ENCODE peak calls at places on chromosomes 4 and X, in five cellular contexts. A is fibroblast of lung, J is mucosa of descending colon, H is astrocyte of the cerebellum, N is BJ. U is an unnamed sample.

GRCh38 chrX:86946569-86946968 is 571.0 kb upstream of the KLHL4 start:
- DNase-seq in A (no peak), J (peak), H (no peak), N (no peak), U (peak)

GRCh38 chr4:15343000-15343399 is 84.8 kb upstream of the C1QTNF7 start:
- DNase-seq in A (no peak), J (no peak), H (no peak), N (no peak), U (no peak)

GRCh38 chr4:5381981-5382441 is 326.3 kb downstream of the EVC2 start:
- DNase-seq in A (peak), J (no peak), H (no peak), N (peak), U (peak)

GRCh38 chr4:154614306-154614705 is 1.9 kb upstream of the FGG start:
- DNase-seq in A (no peak), J (no peak), H (no peak), N (no peak), U (no peak)

GRCh38 chr4:621296-622070 is 3.9 kb upstream of the PDE6B start:
- DNase-seq in A (no peak), J (no peak), H (no peak), N (no peak), U (no peak)

GRCh38 chr4:125011646-125012045 is 299.1 kb upstream of the ANKRD50 start:
- DNase-seq in A (peak), J (no peak), H (no peak), N (no peak), U (peak)

GRCh38 chrX:117743469-117744251 is 372.9 kb downstream of the KLHL13 start:
- DNase-seq in A (no peak), J (peak), H (no peak), N (no peak), U (peak)

GRCh38 chr4:24582235-24582863 is 2.0 kb downstream of the DHX15 start:
- DNase-seq in A (no peak), J (no peak), H (no peak), N (no peak), U (no peak)

GRCh38 chrX:100649550-100650356 is 5.8 kb downstream of the SRPX2 start:
- DNase-seq in A (peak), J (peak), H (peak), N (peak), U (peak)

GRCh38 chrX:40646489-40647306 is 663 bp downstream of the CXorf38 start:
- DNase-seq in A (peak), J (peak), H (no peak), N (no peak), U (peak)

GRCh38 chrX:115311666-115312065 is 22.2 kb downstream of the LUZP4 start:
- DNase-seq in A (peak), J (no peak), H (no peak), N (no peak), U (peak)

GRCh38 chrX:11480626-11481025 is 185.1 kb downstream of the ARHGAP6 start:
- DNase-seq in A (no peak), J (no peak), H (no peak), N (no peak), U (peak)

DNA sequence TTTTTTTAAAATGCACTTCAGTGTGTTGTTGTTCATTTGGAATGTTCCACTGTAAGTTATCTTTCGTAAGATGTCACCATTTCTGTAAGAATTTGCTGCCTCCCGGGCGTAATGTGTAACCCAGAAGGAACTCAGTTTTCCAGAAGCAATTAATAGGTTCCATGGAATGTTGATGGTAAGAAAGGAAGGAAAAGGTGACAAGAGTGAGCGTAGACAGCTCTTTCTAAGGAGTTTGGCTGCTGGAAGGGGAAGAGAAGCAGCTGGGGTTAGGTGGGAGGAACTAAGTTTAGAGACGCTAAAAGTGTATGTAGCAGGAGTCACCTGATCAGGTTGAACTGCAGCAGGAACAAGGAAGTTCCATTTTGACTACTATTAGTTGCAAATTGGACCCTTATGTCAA is 35.9 kb downstream of the PNMA5 start:
- DNase-seq in A (peak), J (no peak), H (no peak), N (no peak), U (no peak)
- H3K4me3 ChIP-seq in A (no peak), J (no peak), H (no peak), N (peak), U (no peak)

DNA sequence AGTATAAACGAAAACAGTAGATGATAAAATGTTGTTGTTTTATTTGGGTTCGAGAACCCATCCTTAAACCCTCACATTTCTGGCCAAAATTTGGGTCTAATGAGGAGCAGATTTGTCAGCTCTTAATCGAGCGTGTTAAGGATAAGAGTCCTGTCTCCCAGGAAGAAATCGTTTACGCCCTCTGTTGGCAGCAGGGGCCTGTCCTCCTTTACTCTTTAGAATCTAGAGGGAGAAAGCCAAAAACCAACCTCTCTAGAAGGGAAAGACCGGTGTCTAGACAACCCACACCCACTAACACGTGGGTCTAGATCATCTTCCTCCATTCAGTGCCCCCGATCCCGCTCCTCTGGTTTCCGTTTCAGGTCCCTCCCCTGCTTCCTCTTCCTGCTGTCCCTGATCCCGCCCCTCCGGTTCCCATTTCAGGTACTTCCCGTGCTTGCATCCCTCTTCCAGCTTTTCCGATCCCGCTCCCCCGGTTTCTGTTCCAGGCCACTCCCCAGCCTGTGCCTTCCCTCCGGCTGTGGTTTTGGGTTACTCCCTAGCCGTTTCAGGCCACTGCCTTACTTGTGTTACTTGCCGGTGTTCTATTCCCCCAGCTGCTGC is 339.1 kb downstream of the PAPSS1 start:
- DNase-seq in A (no peak), J (no peak), H (no peak), N (no peak), U (peak)
- TF ChIP-seq CTCF in A (no peak), J (no peak), H (peak), N (peak), U (peak)

GRCh38 chrX:31128849-31129248 is 57.0 kb upstream of the FTHL17 start:
- DNase-seq in A (no peak), J (no peak), H (no peak), N (no peak), U (no peak)

GRCh38 chrX:31132803-31133202 is 61.0 kb upstream of the FTHL17 start:
- DNase-seq in A (no peak), J (no peak), H (no peak), N (no peak), U (no peak)

GRCh38 chrX:31126205-31126604 is 54.4 kb upstream of the FTHL17 start:
- DNase-seq in A (peak), J (no peak), H (peak), N (no peak), U (peak)

GRCh38 chrX:31127716-31128115 is 55.9 kb upstream of the FTHL17 start:
- DNase-seq in A (no peak), J (no peak), H (no peak), N (no peak), U (no peak)

GRCh38 chrX:31130457-31131215 is 58.8 kb upstream of the FTHL17 start:
- DNase-seq in A (no peak), J (no peak), H (no peak), N (peak), U (peak)
- H3K4me3 ChIP-seq in A (no peak), J (no peak), H (no peak), N (no peak), U (no peak)

DNA sequence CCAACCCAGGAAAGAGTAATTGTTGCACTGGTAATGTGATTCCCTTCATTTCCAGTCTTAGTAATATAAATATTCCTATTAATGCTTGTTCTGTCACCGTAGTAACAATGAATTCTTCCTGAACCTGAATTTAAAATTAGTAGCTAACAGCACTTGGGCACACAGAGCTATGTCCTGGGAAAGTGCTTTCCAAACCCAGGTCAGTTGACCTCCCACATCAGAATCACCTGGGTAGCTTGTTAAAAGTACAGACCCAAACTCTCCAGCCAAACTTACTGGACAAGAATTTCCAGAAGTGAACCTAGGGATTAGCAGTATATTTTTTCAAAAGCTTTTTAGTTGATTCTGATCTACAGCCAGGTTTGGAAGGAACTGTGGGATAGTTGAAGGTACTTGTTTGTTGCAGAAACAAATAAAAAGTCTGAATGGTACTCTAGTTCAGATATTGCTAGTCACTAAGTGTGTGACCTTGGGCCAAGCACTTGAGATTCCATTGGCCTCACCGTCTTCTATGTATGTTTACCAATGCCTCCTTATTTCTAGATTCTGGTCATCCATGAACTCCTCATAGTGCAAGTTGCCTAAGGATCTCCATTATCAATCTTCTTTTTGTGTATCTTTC is 192.9 kb upstream of the CNKSR2 start:
- DNase-seq in A (no peak), J (no peak), H (no peak), N (no peak), U (no peak)
- TF ChIP-seq CTCF in A (no peak), J (no peak), H (no peak), N (no peak), U (no peak)

DNA sequence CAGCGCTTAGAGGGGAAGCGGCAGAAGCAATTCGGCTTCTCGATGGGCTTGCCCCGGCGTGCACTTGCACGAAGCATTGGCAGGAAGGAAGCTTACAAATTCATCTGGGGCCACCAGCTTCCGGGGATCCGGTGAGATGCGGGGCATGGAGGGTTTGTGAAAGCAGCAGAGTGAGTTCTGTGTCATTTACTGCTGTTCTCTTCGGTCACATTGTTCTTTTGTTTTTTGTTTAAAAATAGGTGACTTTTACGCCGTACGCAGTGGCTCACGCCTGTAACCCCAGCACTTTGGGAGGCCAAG is 47.0 kb downstream of the ASMT start:
- DNase-seq in A (no peak), J (no peak), H (no peak), N (no peak), U (no peak)
- H3K4me3 ChIP-seq in A (no peak), J (no peak), H (no peak), N (no peak), U (no peak)

GRCh38 chr4:110988741-110989140 is 365.9 kb upstream of the PITX2 start:
- DNase-seq in A (no peak), J (no peak), H (no peak), N (no peak), U (no peak)
- TF ChIP-seq CTCF in A (no peak), J (no peak), H (no peak), N (no peak), U (no peak)

DNA sequence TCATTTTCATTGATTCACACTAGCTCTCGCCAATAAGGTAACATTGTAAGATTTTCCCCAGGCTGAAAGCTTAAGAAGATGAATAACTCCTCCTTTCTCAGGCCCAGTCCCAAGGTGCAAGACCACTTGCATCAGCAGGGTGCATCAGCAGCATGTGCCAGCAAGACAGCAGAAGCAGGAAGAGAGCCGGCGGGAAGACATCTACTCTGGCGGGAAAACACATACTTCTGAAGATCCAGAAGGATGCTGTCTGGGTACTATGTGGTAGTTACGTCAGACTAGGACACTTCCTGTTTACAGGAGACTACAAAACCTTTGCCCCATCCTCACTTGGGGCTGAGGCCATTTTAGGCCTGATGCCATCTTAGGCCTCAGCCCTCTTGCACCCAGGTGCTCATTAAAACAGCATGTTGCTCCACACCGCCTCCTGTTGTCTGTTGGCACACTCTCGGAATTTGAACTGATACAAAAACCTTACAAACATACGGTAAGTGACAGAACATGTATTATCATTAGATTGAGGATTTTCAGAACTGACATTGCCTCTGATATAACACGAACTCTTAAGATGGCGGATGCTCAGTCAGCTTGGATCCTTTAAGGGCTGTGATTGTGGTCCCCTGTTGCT is 886.5 kb upstream of the EPHA5 start:
- DNase-seq in A (no peak), J (no peak), H (no peak), N (no peak), U (peak)
- H3K4me3 ChIP-seq in A (no peak), J (no peak), H (no peak), N (no peak), U (no peak)

DNA sequence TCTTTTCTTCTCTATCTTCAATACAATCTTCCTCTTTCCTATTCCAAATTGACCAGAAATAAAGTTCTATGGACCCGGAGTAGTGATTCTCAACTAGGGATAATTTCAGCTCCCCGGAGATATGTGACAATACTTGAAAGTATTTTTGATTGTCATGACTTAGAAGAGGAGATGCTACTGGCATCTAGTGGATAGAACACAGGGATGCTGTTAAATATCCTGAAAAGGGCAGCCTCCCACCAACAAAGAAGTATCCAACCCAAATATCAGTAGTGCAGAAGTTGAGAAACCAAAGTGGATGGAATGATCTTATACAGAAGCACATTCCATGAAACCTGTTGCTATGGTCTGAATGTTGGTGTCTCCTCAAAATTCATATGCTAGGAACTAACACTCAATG is 65.7 kb upstream of the NDST3 start:
- DNase-seq in A (no peak), J (no peak), H (no peak), N (no peak), U (no peak)
- TF ChIP-seq CTCF in A (no peak), J (no peak), H (no peak), N (no peak), U (no peak)

GRCh38 chr4:185591679-185592141 is 56.4 kb upstream of the PDLIM3 start:
- DNase-seq in A (peak), J (no peak), H (no peak), N (no peak), U (peak)
- H3K4me3 ChIP-seq in A (no peak), J (no peak), H (no peak), N (no peak), U (no peak)

GRCh38 chr4:102390438-102390837 is 45.2 kb upstream of the SLC39A8 start:
- DNase-seq in A (peak), J (no peak), H (peak), N (no peak), U (peak)
- TF ChIP-seq CTCF in A (no peak), J (no peak), H (peak), N (no peak), U (no peak)

U was measured in choroid plexus epithelial cell.